ENCODE peak calls at places on chromosomes 11 and 22, in eight cellular contexts. U, E, P, R, V, T, K and G are unnamed samples.

GRCh38 chr11:116696381-116696941 is 76.3 kb downstream of the BUD13 start:
- DNase-seq in U (no peak), K (no peak), V (peak), R (no peak), T (no peak), P (no peak), E (no peak), G (peak)

GRCh38 chr22:32444068-32444467 is 20.2 kb downstream of the BPIFC start:
- DNase-seq in E (no peak), K (no peak), V (no peak), T (peak), P (no peak), U (no peak), R (no peak), G (peak)

GRCh38 chr11:96112192-96113099 is 188.5 kb upstream of the MTMR2 start:
- DNase-seq in P (no peak), V (no peak), R (no peak), T (no peak), E (no peak), K (no peak), U (no peak), G (no peak)

GRCh38 chr11:75867778-75868374 is 52.9 kb downstream of the UVRAG start:
- DNase-seq in V (no peak), E (peak), U (peak), T (peak), P (peak), R (peak), K (no peak), G (peak)

GRCh38 chr11:130631119-130631518 is 182.7 kb downstream of the ADAMTS15 start:
- DNase-seq in V (no peak), E (peak), K (no peak), T (no peak), U (no peak), P (no peak), R (no peak), G (peak)

GRCh38 chr11:73152861-73153483 is 10.9 kb upstream of the FCHSD2 start:
- DNase-seq in E (no peak), P (peak), T (no peak), U (no peak), R (no peak), V (peak), K (no peak), G (no peak)

GRCh38 chr11:75429902-75430691 is 2.9 kb downstream of the KLHL35 start:
- DNase-seq in P (no peak), V (peak), R (peak), U (peak), K (no peak), T (peak), E (no peak), G (peak)

GRCh38 chr11:33734441-33735165 is 1.6 kb downstream of the CD59 start:
- DNase-seq in U (no peak), T (peak), V (no peak), P (no peak), E (no peak), R (no peak), K (no peak), G (peak)

GRCh38 chr22:49328076-49328475 is 499.6 kb downstream of the BRD1 start:
- DNase-seq in U (no peak), K (no peak), P (no peak), T (no peak), E (no peak), V (no peak), R (no peak), G (no peak)

GRCh38 chr22:17149073-17149815 is 9.8 kb downstream of the HDHD5 start:
- DNase-seq in R (peak), V (no peak), U (no peak), K (no peak), P (no peak), E (no peak), T (no peak), G (no peak)